ENCODE peak calls at places on chromosomes 6 and 20, in six cellular contexts. A, B, H, L, J and K are unnamed samples.

GRCh38 chr20:31845300-31845863 is at the start of gene FOXS1:
- DNase-seq in A (no peak), H (no peak), L (no peak), B (peak), J (no peak), K (no peak)

GRCh38 chr6:31386099-31386498 is 17.3 kb upstream of the MICA start:
- DNase-seq in B (no peak), H (no peak), J (no peak), A (no peak), L (no peak), K (no peak)

GRCh38 chr6:32087574-32088486 is 21.3 kb downstream of the TNXB start:
- DNase-seq in A (peak), L (peak), J (peak), B (peak), H (peak), K (peak)

GRCh38 chr6:43834528-43835145 is 64.6 kb downstream of the VEGFA start:
- DNase-seq in J (no peak), A (no peak), L (no peak), H (no peak), B (no peak), K (peak)

GRCh38 chr6:43821101-43821886 is 51.3 kb downstream of the VEGFA start:
- DNase-seq in A (no peak), L (no peak), H (no peak), J (peak), B (no peak), K (no peak)

GRCh38 chr6:13573669-13574110 is 711 bp upstream of the SIRT5 start:
- DNase-seq in B (peak), A (peak), H (no peak), J (peak), L (peak), K (peak)

GRCh38 chr6:26329763-26330511 is 35.1 kb upstream of the BTN3A2 start:
- DNase-seq in A (peak), B (peak), H (no peak), J (peak), L (peak), K (no peak)

GRCh38 chr6:138250513-138251247 is 32.4 kb upstream of the PBOV1 start:
- DNase-seq in H (no peak), L (peak), J (peak), A (peak), B (no peak), K (no peak)

GRCh38 chr6:45929421-45930361 is 86.0 kb downstream of the CLIC5 start:
- DNase-seq in J (no peak), B (no peak), A (no peak), L (peak), H (no peak), K (no peak)

GRCh38 chr6:105452924-105453756 is 50.3 kb upstream of the PREP start:
- DNase-seq in J (no peak), A (no peak), L (no peak), B (no peak), H (no peak), K (no peak)

GRCh38 chr6:89110288-89110687 is 7.6 kb downstream of the SRSF12 start:
- DNase-seq in J (no peak), L (no peak), B (no peak), A (no peak), H (no peak), K (no peak)

GRCh38 chr20:25306991-25307903 is 59.4 kb downstream of the PYGB start:
- DNase-seq in B (no peak), H (no peak), A (no peak), J (no peak), L (no peak), K (no peak)

GRCh38 chr20:35871311-35871771 is 83.0 kb downstream of the SCAND1 start:
- DNase-seq in B (no peak), L (peak), A (peak), J (no peak), H (no peak), K (no peak)

GRCh38 chr6:38973178-38974057 is 75.2 kb upstream of the GLP1R start:
- DNase-seq in J (peak), L (peak), A (peak), B (no peak), H (no peak), K (no peak)

GRCh38 chr6:35148167-35148741 is 7.1 kb upstream of the TCP11 start:
- DNase-seq in A (peak), L (peak), H (peak), J (no peak), B (peak), K (peak)

GRCh38 chr6:38725414-38726183 is 10.5 kb downstream of the DNAH8 start:
- DNase-seq in H (no peak), J (no peak), B (no peak), L (peak), A (no peak), K (no peak)

GRCh38 chr6:35449287-35449881 is 2.8 kb upstream of the FANCE start:
- DNase-seq in A (peak), L (peak), B (no peak), H (no peak), J (peak), K (peak)

GRCh38 chr6:169837529-169838250 is 86.3 kb downstream of the ERMARD start:
- DNase-seq in H (no peak), A (no peak), B (no peak), J (no peak), L (no peak), K (no peak)

GRCh38 chr6:143498428-143498827 is 13.1 kb downstream of the FUCA2 start:
- DNase-seq in H (no peak), J (no peak), B (no peak), A (no peak), L (no peak), K (no peak)

GRCh38 chr6:157552171-157552747 is 171.3 kb downstream of the ZDHHC14 start:
- DNase-seq in L (no peak), B (peak), A (no peak), H (peak), J (no peak), K (peak)

GRCh38 chr20:50385733-50386640 is 124.2 kb upstream of the PTPN1 start:
- DNase-seq in A (peak), H (no peak), L (no peak), B (no peak), J (no peak), K (no peak)

GRCh38 chr20:48295966-48296421 is 510.7 kb upstream of the SULF2 start:
- DNase-seq in H (peak), L (peak), B (no peak), A (peak), J (peak), K (peak)

GRCh38 chr6:50795574-50795973 is 23.1 kb upstream of the TFAP2B start:
- DNase-seq in A (no peak), H (no peak), L (no peak), J (no peak), B (no peak), K (no peak)

GRCh38 chr6:135936606-135937005 is 85.1 kb downstream of the PDE7B start:
- DNase-seq in L (peak), A (peak), B (no peak), J (peak), H (no peak), K (no peak)

GRCh38 chr20:49236301-49236700 is 17.1 kb downstream of the DDX27 start:
- DNase-seq in H (no peak), L (no peak), B (no peak), A (no peak), J (no peak), K (no peak)

DNA sequence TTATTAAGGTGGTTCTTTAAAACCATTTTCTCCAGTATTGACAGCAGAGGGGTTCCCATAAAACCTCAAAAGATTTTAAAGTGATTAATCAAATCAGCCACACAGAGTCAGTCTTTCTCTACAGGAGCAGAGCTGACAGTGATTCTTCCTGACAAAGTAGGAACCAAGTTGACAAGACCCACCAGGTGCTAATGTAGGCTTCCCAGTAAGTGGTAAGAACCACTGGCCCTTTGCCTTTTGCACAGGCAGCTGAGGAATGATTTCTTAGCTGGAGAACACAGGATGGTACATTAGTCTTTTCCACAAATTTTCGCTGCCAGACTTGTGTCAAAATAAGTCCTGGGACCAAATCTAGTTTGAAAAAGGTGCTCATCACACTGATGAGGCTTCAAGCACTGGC is 95.8 kb downstream of the ARMC2 start:
- DNase-seq in H (no peak), A (no peak), L (no peak), B (no peak), J (no peak), K (no peak)
- H2AFZ ChIP-seq in H (no peak), A (peak), L (no peak), B (no peak), J (no peak), K (no peak)

GRCh38 chr6:5660772-5661171 is 346.0 kb downstream of the NRN1 start:
- DNase-seq in J (no peak), B (no peak), L (no peak), H (no peak), A (no peak), K (no peak)
- H3K18ac ChIP-seq in J (no peak), B (no peak), L (no peak), H (no peak), A (no peak), K (no peak)

DNA sequence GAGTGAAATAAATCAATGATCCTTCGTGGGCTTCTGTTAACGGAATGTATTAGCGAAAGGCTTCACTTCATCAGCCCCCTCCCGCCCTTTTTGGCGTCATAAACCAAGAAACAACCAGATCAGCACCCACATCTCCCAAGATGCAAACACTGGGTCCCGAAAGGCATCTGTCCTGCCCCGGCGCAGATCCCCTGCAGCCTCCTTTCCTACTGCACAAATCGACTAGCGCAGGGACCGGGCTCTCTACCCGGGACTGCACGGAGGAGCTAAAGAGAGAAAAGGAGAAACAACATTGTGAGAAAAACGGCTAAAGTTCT is 553 bp upstream of the FAM135A start:
- DNase-seq in B (no peak), A (no peak), H (no peak), L (no peak), J (no peak), K (no peak)
- H3K4ac ChIP-seq in B (no peak), A (peak), H (no peak), L (peak), J (no peak), K (no peak)

GRCh38 chr6:127026247-127026646 is 92.2 kb upstream of the RSPO3 start:
- DNase-seq in B (no peak), J (peak), L (no peak), H (no peak), A (no peak), K (no peak)

GRCh38 chr6:127031511-127031910 is 87.0 kb upstream of the RSPO3 start:
- DNase-seq in H (no peak), L (no peak), J (no peak), A (no peak), B (no peak), K (no peak)

GRCh38 chr6:127030111-127030510 is 88.4 kb upstream of the RSPO3 start:
- DNase-seq in B (no peak), L (no peak), J (no peak), A (no peak), H (no peak), K (no peak)

GRCh38 chr6:127032971-127033370 is 85.5 kb upstream of the RSPO3 start:
- DNase-seq in B (no peak), L (no peak), H (no peak), J (no peak), A (no peak), K (no peak)

DNA sequence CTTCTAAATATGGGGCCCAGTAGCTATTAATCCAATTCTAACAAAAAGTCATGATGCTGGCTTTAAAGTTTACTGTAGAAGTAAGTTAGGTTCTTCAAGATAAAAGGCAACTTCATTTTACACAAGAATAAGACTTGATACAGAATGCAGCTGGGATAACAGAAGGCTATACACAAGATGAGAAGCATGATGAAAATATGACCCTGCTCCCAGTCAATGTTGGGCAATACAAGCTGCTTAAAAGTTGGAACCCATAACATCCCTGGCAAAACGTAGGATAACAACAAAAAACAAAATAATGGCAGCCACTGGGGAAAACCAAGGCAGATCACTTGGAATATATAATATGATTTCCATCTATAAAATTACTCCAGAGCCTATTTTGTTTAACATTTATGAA is 87.6 kb upstream of the RSPO3 start:
- DNase-seq in H (no peak), B (no peak), A (no peak), L (no peak), J (no peak), K (no peak)
- H2AFZ ChIP-seq in H (no peak), B (no peak), A (no peak), L (no peak), J (no peak), K (no peak)

GRCh38 chr20:19975436-19975799 is 41.7 kb upstream of the NAA20 start:
- DNase-seq in L (no peak), H (no peak), B (no peak), J (no peak), A (peak), K (no peak)

GRCh38 chr20:19974621-19975435 is 42.3 kb upstream of the NAA20 start:
- DNase-seq in B (no peak), H (no peak), L (peak), J (peak), A (peak), K (no peak)

GRCh38 chr20:19975901-19976300 is 41.3 kb upstream of the NAA20 start:
- DNase-seq in H (no peak), A (no peak), B (no peak), J (no peak), L (no peak), K (no peak)

GRCh38 chr20:19976595-19977372 is 40.4 kb upstream of the NAA20 start:
- DNase-seq in A (peak), L (peak), H (peak), J (no peak), B (no peak), K (no peak)

DNA sequence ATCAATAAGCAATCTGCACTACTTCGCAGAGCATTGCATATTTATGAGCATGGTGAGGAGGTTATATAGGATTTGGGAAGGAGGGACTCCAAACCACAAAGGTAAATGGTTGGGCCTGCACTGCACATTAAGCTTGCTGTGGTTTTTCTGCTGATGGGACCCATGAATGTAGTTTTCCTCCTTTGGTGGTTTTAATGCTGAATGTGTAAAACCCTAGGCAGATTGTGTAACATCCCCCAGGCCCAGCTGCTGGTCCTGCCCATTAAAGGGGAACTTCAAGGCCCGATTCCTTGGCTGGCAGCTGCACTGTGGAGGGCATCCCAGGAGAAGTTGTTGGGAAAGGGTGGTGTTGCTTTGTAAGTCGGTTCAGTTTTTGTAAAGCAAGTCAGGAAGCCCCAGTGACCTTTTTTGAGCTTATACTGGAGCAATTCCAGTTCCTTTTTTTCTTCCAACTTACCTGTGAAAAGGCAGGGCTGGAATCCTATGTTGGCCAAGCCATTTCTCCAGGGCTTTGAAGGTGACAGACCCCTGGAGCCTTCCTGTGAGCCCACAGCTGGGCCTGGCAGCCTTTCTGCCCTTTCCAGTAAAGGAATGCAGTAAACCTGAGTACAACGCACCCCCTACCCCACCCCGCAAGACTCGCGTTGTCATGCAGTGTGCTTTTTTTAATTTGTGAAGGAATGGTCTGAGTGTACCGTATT is 43.1 kb upstream of the NAA20 start:
- DNase-seq in L (peak), J (peak), B (no peak), H (no peak), A (peak), K (no peak)
- H3K18ac ChIP-seq in L (peak), J (peak), B (no peak), H (no peak), A (peak), K (no peak)

DNA sequence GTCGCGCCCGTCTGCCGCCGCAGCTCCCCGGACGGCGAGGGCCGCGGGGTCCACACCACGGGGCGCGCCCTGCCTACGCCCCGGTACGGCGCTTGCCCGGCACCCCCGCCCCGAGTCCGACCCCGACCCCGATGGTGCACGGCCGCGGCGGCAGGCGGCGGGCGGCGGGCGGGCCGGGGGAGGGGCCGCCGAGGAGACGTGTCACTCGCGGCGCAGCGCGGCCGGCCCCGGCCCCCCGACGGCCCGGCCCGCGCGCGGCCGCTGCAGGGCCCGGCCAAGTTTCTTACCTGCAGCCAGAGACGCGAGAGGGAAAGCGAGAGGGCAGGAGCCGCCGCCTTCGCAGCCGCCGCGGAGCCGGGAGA is 320 bp downstream of the RRBP1 start:
- DNase-seq in A (no peak), B (no peak), J (no peak), L (no peak), H (no peak), K (no peak)
- H3K4ac ChIP-seq in A (peak), B (no peak), J (peak), L (peak), H (no peak), K (no peak)

DNA sequence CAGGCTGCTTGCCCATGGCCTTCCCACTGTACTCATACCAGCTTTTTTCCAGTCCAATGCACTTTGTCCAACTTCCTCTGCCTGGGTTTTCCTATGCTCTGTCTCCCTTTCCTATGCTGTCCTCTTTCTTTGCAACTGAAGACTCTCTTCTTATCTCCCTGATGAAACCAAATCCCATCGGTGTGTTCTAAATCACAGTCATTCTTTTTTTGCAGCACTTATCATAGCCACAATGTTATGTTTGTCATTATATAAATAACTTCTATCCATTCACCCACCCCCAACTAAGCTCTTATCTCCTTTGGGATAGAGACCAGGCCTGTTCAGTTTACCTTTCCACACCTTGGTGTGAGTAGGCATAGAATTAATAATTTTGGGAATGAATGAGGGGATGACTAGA is 121.0 kb downstream of the GPX5 start:
- DNase-seq in L (no peak), J (no peak), B (no peak), A (no peak), H (no peak), K (no peak)
- H2AFZ ChIP-seq in L (no peak), J (no peak), B (no peak), A (no peak), H (no peak), K (no peak)

DNA sequence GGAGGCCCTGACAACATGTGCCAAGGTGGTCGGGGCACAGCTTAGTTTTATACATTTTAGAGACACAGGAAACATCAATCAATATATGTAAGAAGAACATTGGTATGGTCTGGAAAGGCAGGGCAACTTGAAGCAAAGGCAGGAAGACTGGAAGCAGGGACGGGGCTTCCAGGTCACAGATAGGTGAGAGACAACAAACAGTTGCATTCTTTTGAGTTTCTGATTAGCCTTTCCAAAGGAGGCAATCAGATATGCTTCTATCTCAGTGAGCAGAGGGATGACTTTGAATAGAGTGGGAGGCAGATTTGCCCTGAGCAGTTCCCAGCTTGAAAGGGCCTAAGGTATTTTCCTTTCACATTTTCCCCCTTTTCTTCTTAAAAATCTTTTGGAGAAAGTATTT is 311.0 kb upstream of the RGS17 start:
- DNase-seq in B (peak), L (no peak), J (no peak), A (no peak), H (no peak), K (no peak)
- H3K18ac ChIP-seq in B (no peak), L (no peak), J (no peak), A (no peak), H (peak), K (no peak)